ENCODE peak calls at places on chromosome X, in eight cellular contexts. One of them, this sample, is unnamed.

GRCh38 chrX:14476169-14476568 is 53.2 kb upstream of the GLRA2 start:
- DNase-seq in neural crest cell: no peak
- DNase-seq in cardiac fibroblast: no peak
- DNase-seq in HFF-Myc: no peak
- DNase-seq in GM23338: no peak
- DNase-seq in pancreas: no peak
- DNase-seq in hepatocyte: peak; percentile 11
- DNase-seq in choroid plexus epithelial cell: no peak
- DNase-seq in this sample: peak; percentile 9

GRCh38 chrX:42384956-42385355 is 393.0 kb downstream of the PPP1R2C start:
- DNase-seq in hepatocyte: no peak
- DNase-seq in neural crest cell: no peak
- DNase-seq in pancreas: no peak
- DNase-seq in cardiac fibroblast: no peak
- DNase-seq in GM23338: no peak
- DNase-seq in choroid plexus epithelial cell: no peak
- DNase-seq in HFF-Myc: no peak
- DNase-seq in this sample: no peak

GRCh38 chrX:50606300-50606950 is 135.8 kb upstream of the DGKK start:
- DNase-seq in neural crest cell: no peak
- DNase-seq in hepatocyte: no peak
- DNase-seq in cardiac fibroblast: no peak
- DNase-seq in choroid plexus epithelial cell: no peak
- DNase-seq in GM23338: peak; percentile 13
- DNase-seq in pancreas: no peak
- DNase-seq in HFF-Myc: no peak
- DNase-seq in this sample: no peak

GRCh38 chrX:72392816-72393800 is 87.4 kb upstream of the CITED1 start:
- DNase-seq in GM23338: no peak
- DNase-seq in hepatocyte: no peak
- DNase-seq in cardiac fibroblast: no peak
- DNase-seq in HFF-Myc: no peak
- DNase-seq in pancreas: no peak
- DNase-seq in choroid plexus epithelial cell: no peak
- DNase-seq in neural crest cell: no peak
- DNase-seq in this sample: no peak

GRCh38 chrX:48890934-48891401 is 6.6 kb downstream of the TIMM17B start:
- DNase-seq in hepatocyte: peak; percentile 49
- DNase-seq in GM23338: peak; percentile 57
- DNase-seq in pancreas: peak; percentile 32
- DNase-seq in choroid plexus epithelial cell: no peak
- DNase-seq in cardiac fibroblast: no peak
- DNase-seq in HFF-Myc: no peak
- DNase-seq in neural crest cell: no peak
- DNase-seq in this sample: no peak

GRCh38 chrX:49082472-49082871 is 2.8 kb upstream of the WDR45 start:
- DNase-seq in choroid plexus epithelial cell: no peak
- DNase-seq in neural crest cell: no peak
- DNase-seq in pancreas: no peak
- DNase-seq in hepatocyte: no peak
- DNase-seq in HFF-Myc: no peak
- DNase-seq in GM23338: no peak
- DNase-seq in cardiac fibroblast: no peak
- DNase-seq in this sample: no peak

GRCh38 chrX:21528076-21528475 is 130.1 kb downstream of the KLHL34 start:
- DNase-seq in pancreas: no peak
- DNase-seq in neural crest cell: no peak
- DNase-seq in HFF-Myc: no peak
- DNase-seq in cardiac fibroblast: no peak
- DNase-seq in choroid plexus epithelial cell: peak; percentile 20
- DNase-seq in hepatocyte: no peak
- DNase-seq in GM23338: no peak
- DNase-seq in this sample: peak; percentile 8

GRCh38 chrX:84735025-84735424 is 232.8 kb upstream of the HDX start:
- DNase-seq in HFF-Myc: no peak
- DNase-seq in cardiac fibroblast: no peak
- DNase-seq in GM23338: no peak
- DNase-seq in choroid plexus epithelial cell: peak; percentile 33
- DNase-seq in pancreas: no peak
- DNase-seq in neural crest cell: no peak
- DNase-seq in hepatocyte: peak; percentile 22
- DNase-seq in this sample: no peak

GRCh38 chrX:155766321-155766720 is 114.8 kb upstream of the VAMP7 start:
- DNase-seq in GM23338: no peak
- DNase-seq in cardiac fibroblast: no peak
- DNase-seq in HFF-Myc: no peak
- DNase-seq in neural crest cell: no peak
- DNase-seq in choroid plexus epithelial cell: no peak
- DNase-seq in pancreas: no peak
- DNase-seq in hepatocyte: no peak
- DNase-seq in this sample: no peak

GRCh38 chrX:23786268-23786815 is 3.4 kb downstream of the SAT1 start:
- DNase-seq in choroid plexus epithelial cell: peak; percentile 42
- DNase-seq in neural crest cell: no peak
- DNase-seq in hepatocyte: peak; percentile 47
- DNase-seq in HFF-Myc: no peak
- DNase-seq in cardiac fibroblast: peak; percentile 62
- DNase-seq in GM23338: no peak
- DNase-seq in pancreas: no peak
- DNase-seq in this sample: peak; percentile 9

GRCh38 chrX:151384807-151385206 is 12.2 kb upstream of the VMA21 start:
- DNase-seq in cardiac fibroblast: no peak
- DNase-seq in HFF-Myc: no peak
- DNase-seq in hepatocyte: no peak
- DNase-seq in choroid plexus epithelial cell: no peak
- DNase-seq in pancreas: no peak
- DNase-seq in GM23338: peak; percentile 15
- DNase-seq in neural crest cell: no peak
- DNase-seq in this sample: peak; percentile 8

GRCh38 chrX:37863728-37864127 is 16.4 kb upstream of the DYNLT3 start:
- DNase-seq in neural crest cell: no peak
- DNase-seq in HFF-Myc: no peak
- DNase-seq in hepatocyte: no peak
- DNase-seq in GM23338: no peak
- DNase-seq in cardiac fibroblast: no peak
- DNase-seq in choroid plexus epithelial cell: no peak
- DNase-seq in pancreas: no peak
- DNase-seq in this sample: no peak

GRCh38 chrX:118720058-118720707 is 7.2 kb upstream of the IL13RA1 start:
- DNase-seq in choroid plexus epithelial cell: no peak
- DNase-seq in neural crest cell: no peak
- DNase-seq in HFF-Myc: no peak
- DNase-seq in hepatocyte: no peak
- DNase-seq in GM23338: peak; percentile 5
- DNase-seq in pancreas: no peak
- DNase-seq in cardiac fibroblast: no peak
- DNase-seq in this sample: no peak

GRCh38 chrX:38183577-38183976 is 37.1 kb downstream of the SRPX start:
- DNase-seq in HFF-Myc: no peak
- DNase-seq in choroid plexus epithelial cell: no peak
- DNase-seq in neural crest cell: no peak
- DNase-seq in GM23338: no peak
- DNase-seq in pancreas: no peak
- DNase-seq in cardiac fibroblast: no peak
- DNase-seq in hepatocyte: no peak
- DNase-seq in this sample: peak; percentile 24

GRCh38 chrX:132732236-132732635 is 226.2 kb downstream of the HS6ST2 start:
- DNase-seq in hepatocyte: no peak
- DNase-seq in pancreas: no peak
- DNase-seq in neural crest cell: no peak
- DNase-seq in choroid plexus epithelial cell: no peak
- DNase-seq in GM23338: no peak
- DNase-seq in HFF-Myc: no peak
- DNase-seq in cardiac fibroblast: no peak
- DNase-seq in this sample: no peak

GRCh38 chrX:107146670-107147069 is 28.0 kb upstream of the RBM41 start:
- DNase-seq in GM23338: no peak
- DNase-seq in cardiac fibroblast: no peak
- DNase-seq in choroid plexus epithelial cell: peak; percentile 12
- DNase-seq in pancreas: no peak
- DNase-seq in hepatocyte: no peak
- DNase-seq in HFF-Myc: no peak
- DNase-seq in neural crest cell: no peak
- DNase-seq in this sample: no peak

GRCh38 chrX:16714504-16714903 is 2.0 kb upstream of the CTPS2 start:
- DNase-seq in HFF-Myc: no peak
- DNase-seq in GM23338: no peak
- DNase-seq in pancreas: no peak
- DNase-seq in hepatocyte: no peak
- DNase-seq in cardiac fibroblast: no peak
- DNase-seq in choroid plexus epithelial cell: no peak
- DNase-seq in neural crest cell: no peak
- DNase-seq in this sample: no peak

GRCh38 chrX:16722481-16722880 is 3.1 kb downstream of the SYAP1 start:
- DNase-seq in neural crest cell: no peak
- DNase-seq in GM23338: no peak
- DNase-seq in HFF-Myc: no peak
- DNase-seq in cardiac fibroblast: no peak
- DNase-seq in choroid plexus epithelial cell: no peak
- DNase-seq in hepatocyte: no peak
- DNase-seq in pancreas: no peak
- DNase-seq in this sample: no peak

GRCh38 chrX:16725067-16725466 is 5.7 kb downstream of the SYAP1 start:
- DNase-seq in pancreas: no peak
- DNase-seq in neural crest cell: no peak
- DNase-seq in HFF-Myc: no peak
- DNase-seq in choroid plexus epithelial cell: no peak
- DNase-seq in hepatocyte: no peak
- DNase-seq in GM23338: no peak
- DNase-seq in cardiac fibroblast: no peak
- DNase-seq in this sample: no peak

GRCh38 chrX:16718824-16719333 is 533 bp upstream of the SYAP1 start:
- DNase-seq in choroid plexus epithelial cell: no peak
- DNase-seq in HFF-Myc: no peak
- DNase-seq in cardiac fibroblast: no peak
- DNase-seq in hepatocyte: no peak
- DNase-seq in pancreas: no peak
- DNase-seq in GM23338: no peak
- DNase-seq in neural crest cell: no peak
- DNase-seq in this sample: no peak

GRCh38 chrX:16719334-16720084 is at the start of gene SYAP1:
- DNase-seq in HFF-Myc: peak; percentile 91
- DNase-seq in pancreas: peak; percentile 99
- DNase-seq in cardiac fibroblast: peak; percentile 97
- DNase-seq in choroid plexus epithelial cell: peak; percentile 95
- DNase-seq in neural crest cell: peak; percentile 99
- DNase-seq in GM23338: peak; percentile 93
- DNase-seq in hepatocyte: peak; percentile 99
- DNase-seq in this sample: peak; percentile 99
- TF ChIP-seq CTCF in HFF-Myc: no peak
- TF ChIP-seq CTCF in pancreas: no peak
- TF ChIP-seq CTCF in cardiac fibroblast: no peak
- TF ChIP-seq CTCF in choroid plexus epithelial cell: no peak
- TF ChIP-seq CTCF in neural crest cell: no peak
- TF ChIP-seq CTCF in GM23338: no peak
- TF ChIP-seq CTCF in hepatocyte: no peak
- TF ChIP-seq CTCF in this sample: no peak

GRCh38 chrX:154048398-154048797 is 28.7 kb upstream of the IRAK1 start:
- DNase-seq in HFF-Myc: no peak
- DNase-seq in neural crest cell: no peak
- DNase-seq in cardiac fibroblast: no peak
- DNase-seq in hepatocyte: no peak
- DNase-seq in choroid plexus epithelial cell: no peak
- DNase-seq in GM23338: no peak
- DNase-seq in pancreas: no peak
- DNase-seq in this sample: no peak
- TF ChIP-seq CTCF in HFF-Myc: no peak
- TF ChIP-seq CTCF in neural crest cell: no peak
- TF ChIP-seq CTCF in cardiac fibroblast: no peak
- TF ChIP-seq CTCF in hepatocyte: no peak
- TF ChIP-seq CTCF in choroid plexus epithelial cell: no peak
- TF ChIP-seq CTCF in GM23338: no peak
- TF ChIP-seq CTCF in pancreas: no peak
- TF ChIP-seq CTCF in this sample: no peak

DNA sequence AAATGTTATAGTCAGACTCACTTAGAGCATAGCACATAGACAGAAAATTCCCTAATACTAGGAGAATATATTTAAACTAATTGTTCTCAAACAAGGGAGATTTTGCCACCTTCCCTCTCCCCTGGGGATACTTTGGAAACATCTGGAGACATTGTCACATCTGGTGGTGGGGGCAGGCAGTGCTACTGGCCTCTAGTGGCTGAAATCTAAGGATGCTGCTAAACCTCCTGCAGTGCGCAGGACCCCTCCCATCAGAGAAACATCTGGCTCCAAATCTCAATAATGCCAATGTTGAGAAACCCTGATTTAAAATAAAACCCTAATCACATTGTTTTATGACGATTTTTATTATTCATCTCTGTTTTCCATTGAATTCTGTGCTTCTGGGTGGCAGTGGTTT is 244.9 kb downstream of the FRMPD4 start:
- DNase-seq in HFF-Myc: no peak
- DNase-seq in GM23338: peak; percentile 43
- DNase-seq in cardiac fibroblast: no peak
- DNase-seq in choroid plexus epithelial cell: no peak
- DNase-seq in neural crest cell: no peak
- DNase-seq in hepatocyte: no peak
- DNase-seq in pancreas: no peak
- DNase-seq in this sample: no peak
- TF ChIP-seq CTCF in HFF-Myc: peak; percentile 16
- TF ChIP-seq CTCF in GM23338: peak; percentile 56
- TF ChIP-seq CTCF in cardiac fibroblast: peak; percentile 33
- TF ChIP-seq CTCF in choroid plexus epithelial cell: peak; percentile 20
- TF ChIP-seq CTCF in neural crest cell: peak; percentile 40
- TF ChIP-seq CTCF in hepatocyte: no peak
- TF ChIP-seq CTCF in pancreas: no peak
- TF ChIP-seq CTCF in this sample: peak; percentile 21

DNA sequence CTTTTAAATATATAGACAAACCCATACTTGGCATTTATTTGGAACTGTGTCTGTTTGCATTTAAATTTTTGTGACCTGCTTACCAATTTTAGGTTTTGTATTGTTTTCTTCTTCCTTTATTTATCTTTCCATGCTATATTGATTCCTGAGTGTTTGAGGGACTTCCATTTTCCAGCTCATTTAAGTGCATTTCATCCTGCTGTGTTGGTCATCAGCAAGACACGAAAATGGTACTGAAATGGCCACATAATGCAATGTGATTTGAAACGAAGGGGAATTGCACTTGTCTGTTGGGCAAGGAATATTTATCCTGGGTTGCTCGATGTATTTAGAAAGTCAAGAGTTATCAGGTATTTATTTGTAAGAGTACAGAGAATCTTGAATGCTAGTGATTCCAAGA is 524.3 kb upstream of the MAGEB2 start:
- DNase-seq in HFF-Myc: no peak
- DNase-seq in hepatocyte: no peak
- DNase-seq in cardiac fibroblast: no peak
- DNase-seq in choroid plexus epithelial cell: no peak
- DNase-seq in pancreas: no peak
- DNase-seq in neural crest cell: no peak
- DNase-seq in GM23338: no peak
- DNase-seq in this sample: no peak
- TF ChIP-seq CTCF in HFF-Myc: no peak
- TF ChIP-seq CTCF in hepatocyte: no peak
- TF ChIP-seq CTCF in cardiac fibroblast: no peak
- TF ChIP-seq CTCF in choroid plexus epithelial cell: no peak
- TF ChIP-seq CTCF in pancreas: no peak
- TF ChIP-seq CTCF in neural crest cell: no peak
- TF ChIP-seq CTCF in GM23338: no peak
- TF ChIP-seq CTCF in this sample: no peak

GRCh38 chrX:19535481-19535880 is 20.2 kb upstream of the MAP3K15 start:
- DNase-seq in GM23338: peak; percentile 42
- DNase-seq in hepatocyte: peak; percentile 28
- DNase-seq in choroid plexus epithelial cell: peak; percentile 57
- DNase-seq in cardiac fibroblast: peak; percentile 47
- DNase-seq in HFF-Myc: no peak
- DNase-seq in neural crest cell: no peak
- DNase-seq in pancreas: no peak
- DNase-seq in this sample: peak; percentile 8
- TF ChIP-seq CTCF in GM23338: peak; percentile 46
- TF ChIP-seq CTCF in hepatocyte: peak; percentile 40
- TF ChIP-seq CTCF in choroid plexus epithelial cell: peak; percentile 58
- TF ChIP-seq CTCF in cardiac fibroblast: peak; percentile 27
- TF ChIP-seq CTCF in HFF-Myc: peak; percentile 20
- TF ChIP-seq CTCF in neural crest cell: peak; percentile 53
- TF ChIP-seq CTCF in pancreas: peak; percentile 20
- TF ChIP-seq CTCF in this sample: peak; percentile 34